ENCODE peak calls at places on chromosomes 2 and 18, in six cellular contexts. One of them, this sample, is unnamed.

GRCh38 chr2:11166476-11166875 is 11.2 kb downstream of the SLC66A3 start:
- DNase-seq in aorta: no peak
- DNase-seq in testis: no peak
- DNase-seq in K562: no peak
- DNase-seq in GM12878: no peak
- DNase-seq in left ventricle myocardium inferior: no peak
- DNase-seq in this sample: no peak

GRCh38 chr2:26100384-26100783 is 66.5 kb downstream of the RAB10 start:
- DNase-seq in aorta: no peak
- DNase-seq in testis: no peak
- DNase-seq in K562: no peak
- DNase-seq in GM12878: no peak
- DNase-seq in left ventricle myocardium inferior: no peak
- DNase-seq in this sample: no peak

GRCh38 chr2:62505649-62506420 is at the start of gene TMEM17:
- DNase-seq in aorta: peak; percentile 97
- DNase-seq in testis: peak; percentile 94
- DNase-seq in K562: peak; percentile 87
- DNase-seq in GM12878: peak; percentile 35
- DNase-seq in left ventricle myocardium inferior: peak; percentile 94
- DNase-seq in this sample: peak; percentile 81

GRCh38 chr2:6352247-6352646 is 513.5 kb downstream of the CMPK2 start:
- DNase-seq in aorta: no peak
- DNase-seq in testis: no peak
- DNase-seq in K562: no peak
- DNase-seq in GM12878: peak; percentile 94
- DNase-seq in left ventricle myocardium inferior: no peak
- DNase-seq in this sample: no peak

GRCh38 chr2:136844546-136844945 is 79.2 kb downstream of the THSD7B start:
- DNase-seq in aorta: no peak
- DNase-seq in testis: no peak
- DNase-seq in K562: no peak
- DNase-seq in GM12878: no peak
- DNase-seq in left ventricle myocardium inferior: no peak
- DNase-seq in this sample: no peak

GRCh38 chr2:186575302-186575701 is 14.6 kb upstream of the ITGAV start:
- DNase-seq in aorta: no peak
- DNase-seq in testis: no peak
- DNase-seq in K562: peak; percentile 77
- DNase-seq in GM12878: no peak
- DNase-seq in left ventricle myocardium inferior: no peak
- DNase-seq in this sample: no peak

GRCh38 chr2:233756429-233757081 is 3.5 kb upstream of the UGT1A1 start:
- DNase-seq in aorta: no peak
- DNase-seq in testis: no peak
- DNase-seq in K562: no peak
- DNase-seq in GM12878: no peak
- DNase-seq in left ventricle myocardium inferior: no peak
- DNase-seq in this sample: no peak

GRCh38 chr2:73035899-73036778 is 35.4 kb downstream of the SFXN5 start:
- DNase-seq in aorta: no peak
- DNase-seq in testis: no peak
- DNase-seq in K562: peak; percentile 28
- DNase-seq in GM12878: no peak
- DNase-seq in left ventricle myocardium inferior: no peak
- DNase-seq in this sample: no peak

GRCh38 chr2:3656762-3657691 is 973 bp upstream of the ALLC start:
- DNase-seq in aorta: no peak
- DNase-seq in testis: peak; percentile 44
- DNase-seq in K562: no peak
- DNase-seq in GM12878: no peak
- DNase-seq in left ventricle myocardium inferior: no peak
- DNase-seq in this sample: no peak

GRCh38 chr2:241568738-241569137 is 10.2 kb downstream of the BOK start:
- DNase-seq in aorta: peak; percentile 13
- DNase-seq in testis: no peak
- DNase-seq in K562: no peak
- DNase-seq in GM12878: no peak
- DNase-seq in left ventricle myocardium inferior: no peak
- DNase-seq in this sample: no peak

GRCh38 chr2:102103992-102104871 is 38.3 kb upstream of the IL1R1 start:
- DNase-seq in aorta: peak; percentile 89
- DNase-seq in testis: peak; percentile 50
- DNase-seq in K562: no peak
- DNase-seq in GM12878: peak; percentile 67
- DNase-seq in left ventricle myocardium inferior: peak; percentile 62
- DNase-seq in this sample: no peak

GRCh38 chr2:28975671-28976070 is 5.4 kb upstream of the TOGARAM2 start:
- DNase-seq in aorta: no peak
- DNase-seq in testis: no peak
- DNase-seq in K562: no peak
- DNase-seq in GM12878: no peak
- DNase-seq in left ventricle myocardium inferior: no peak
- DNase-seq in this sample: no peak

GRCh38 chr2:138081225-138082073 is 117.2 kb downstream of the HNMT start:
- DNase-seq in aorta: no peak
- DNase-seq in testis: no peak
- DNase-seq in K562: no peak
- DNase-seq in GM12878: no peak
- DNase-seq in left ventricle myocardium inferior: no peak
- DNase-seq in this sample: no peak

GRCh38 chr18:47756364-47757016 is 174.0 kb downstream of the SMAD2 start:
- DNase-seq in aorta: no peak
- DNase-seq in testis: peak; percentile 81
- DNase-seq in K562: peak; percentile 51
- DNase-seq in GM12878: no peak
- DNase-seq in left ventricle myocardium inferior: peak; percentile 42
- DNase-seq in this sample: peak; percentile 82

GRCh38 chr2:226179010-226179409 is 620.6 kb downstream of the IRS1 start:
- DNase-seq in aorta: no peak
- DNase-seq in testis: no peak
- DNase-seq in K562: no peak
- DNase-seq in GM12878: no peak
- DNase-seq in left ventricle myocardium inferior: no peak
- DNase-seq in this sample: no peak

GRCh38 chr2:204108301-204108700 is 171.7 kb downstream of the ICOS start:
- DNase-seq in aorta: no peak
- DNase-seq in testis: no peak
- DNase-seq in K562: peak; percentile 62
- DNase-seq in GM12878: no peak
- DNase-seq in left ventricle myocardium inferior: no peak
- DNase-seq in this sample: peak; percentile 58

GRCh38 chr2:16962459-16962858 is 296.8 kb upstream of the CYRIA start:
- DNase-seq in aorta: no peak
- DNase-seq in testis: no peak
- DNase-seq in K562: no peak
- DNase-seq in GM12878: no peak
- DNase-seq in left ventricle myocardium inferior: no peak
- DNase-seq in this sample: no peak

GRCh38 chr18:21063011-21063410 is 48.6 kb downstream of the ROCK1 start:
- DNase-seq in aorta: no peak
- DNase-seq in testis: no peak
- DNase-seq in K562: no peak
- DNase-seq in GM12878: no peak
- DNase-seq in left ventricle myocardium inferior: no peak
- DNase-seq in this sample: no peak

GRCh38 chr2:52686935-52687334 is 1080.7 kb upstream of the CHAC2 start:
- DNase-seq in aorta: no peak
- DNase-seq in testis: no peak
- DNase-seq in K562: no peak
- DNase-seq in GM12878: no peak
- DNase-seq in left ventricle myocardium inferior: no peak
- DNase-seq in this sample: no peak

GRCh38 chr2:230128943-230129342 is 60.2 kb upstream of the SLC16A14 start:
- DNase-seq in aorta: no peak
- DNase-seq in testis: no peak
- DNase-seq in K562: no peak
- DNase-seq in GM12878: no peak
- DNase-seq in left ventricle myocardium inferior: no peak
- DNase-seq in this sample: no peak

GRCh38 chr2:100752628-100753333 is 67.2 kb upstream of the NPAS2 start:
- DNase-seq in aorta: no peak
- DNase-seq in testis: no peak
- DNase-seq in K562: no peak
- DNase-seq in GM12878: no peak
- DNase-seq in left ventricle myocardium inferior: no peak
- DNase-seq in this sample: no peak

GRCh38 chr2:12035029-12035720 is 288.7 kb downstream of the LPIN1 start:
- DNase-seq in aorta: no peak
- DNase-seq in testis: no peak
- DNase-seq in K562: no peak
- DNase-seq in GM12878: no peak
- DNase-seq in left ventricle myocardium inferior: no peak
- DNase-seq in this sample: no peak

GRCh38 chr2:40279001-40279400 is 172.9 kb downstream of the SLC8A1 start:
- DNase-seq in aorta: no peak
- DNase-seq in testis: no peak
- DNase-seq in K562: no peak
- DNase-seq in GM12878: no peak
- DNase-seq in left ventricle myocardium inferior: no peak
- DNase-seq in this sample: no peak

GRCh38 chr2:98543842-98544241 is 64.5 kb downstream of the COA5 start:
- DNase-seq in aorta: no peak
- DNase-seq in testis: no peak
- DNase-seq in K562: no peak
- DNase-seq in GM12878: no peak
- DNase-seq in left ventricle myocardium inferior: no peak
- DNase-seq in this sample: no peak

GRCh38 chr2:25566694-25567093 is 106.7 kb downstream of the DTNB start:
- DNase-seq in aorta: no peak
- DNase-seq in testis: peak; percentile 42
- DNase-seq in K562: no peak
- DNase-seq in GM12878: peak; percentile 75
- DNase-seq in left ventricle myocardium inferior: no peak
- DNase-seq in this sample: no peak

GRCh38 chr2:72204156-72204781 is 56.6 kb upstream of the CYP26B1 start:
- DNase-seq in aorta: no peak
- DNase-seq in testis: no peak
- DNase-seq in K562: no peak
- DNase-seq in GM12878: no peak
- DNase-seq in left ventricle myocardium inferior: no peak
- DNase-seq in this sample: no peak

GRCh38 chr2:9772999-9773904 is 70.0 kb upstream of the TAF1B start:
- DNase-seq in aorta: no peak
- DNase-seq in testis: no peak
- DNase-seq in K562: no peak
- DNase-seq in GM12878: no peak
- DNase-seq in left ventricle myocardium inferior: no peak
- DNase-seq in this sample: no peak

GRCh38 chr2:176088048-176088936 is 4.2 kb upstream of the HOXD13 start:
- DNase-seq in aorta: peak; percentile 89
- DNase-seq in testis: peak; percentile 75
- DNase-seq in K562: peak; percentile 71
- DNase-seq in GM12878: no peak
- DNase-seq in left ventricle myocardium inferior: peak; percentile 53
- DNase-seq in this sample: peak; percentile 80

GRCh38 chr18:21215480-21215879 is 26.6 kb upstream of the GREB1L start:
- DNase-seq in aorta: no peak
- DNase-seq in testis: no peak
- DNase-seq in K562: no peak
- DNase-seq in GM12878: no peak
- DNase-seq in left ventricle myocardium inferior: no peak
- DNase-seq in this sample: peak; percentile 19

GRCh38 chr2:217949448-217949847 is 53.3 kb downstream of the TNS1 start:
- DNase-seq in aorta: no peak
- DNase-seq in testis: no peak
- DNase-seq in K562: no peak
- DNase-seq in GM12878: no peak
- DNase-seq in left ventricle myocardium inferior: no peak
- DNase-seq in this sample: no peak

GRCh38 chr18:32349728-32350395 is 120.8 kb downstream of the GAREM1 start:
- DNase-seq in aorta: no peak
- DNase-seq in testis: peak; percentile 83
- DNase-seq in K562: no peak
- DNase-seq in GM12878: no peak
- DNase-seq in left ventricle myocardium inferior: peak; percentile 30
- DNase-seq in this sample: no peak

GRCh38 chr2:69682525-69682924 is 39.0 kb upstream of the AAK1 start:
- DNase-seq in aorta: no peak
- DNase-seq in testis: no peak
- DNase-seq in K562: no peak
- DNase-seq in GM12878: no peak
- DNase-seq in left ventricle myocardium inferior: no peak
- DNase-seq in this sample: no peak

DNA sequence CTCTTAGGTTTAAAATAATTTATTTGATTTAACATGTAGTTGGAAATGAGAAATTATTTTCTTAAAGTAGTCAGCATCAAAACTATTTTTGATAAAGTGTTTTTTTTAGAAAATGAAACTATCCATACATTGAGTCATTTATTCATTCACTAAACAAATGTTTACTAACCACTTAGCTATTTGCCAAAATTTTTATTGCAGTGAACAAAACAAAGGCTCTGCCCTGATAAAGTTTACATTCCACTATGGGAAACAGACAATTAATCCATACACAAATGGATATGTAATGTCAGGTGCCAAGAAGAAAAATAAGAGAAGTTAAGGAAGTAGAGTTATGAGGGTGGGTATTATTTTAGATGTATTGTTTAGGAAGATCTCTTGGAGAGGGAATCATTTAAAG is 19.1 kb upstream of the CCDC178 start:
- DNase-seq in aorta: no peak
- DNase-seq in testis: no peak
- DNase-seq in K562: no peak
- DNase-seq in GM12878: no peak
- DNase-seq in left ventricle myocardium inferior: no peak
- DNase-seq in this sample: no peak
- H3K4me3 ChIP-seq in aorta: no peak overlapping the region
- H3K4me3 ChIP-seq in testis: no peak overlapping the region
- H3K4me3 ChIP-seq in K562: no peak overlapping the region
- H3K4me3 ChIP-seq in GM12878: no peak overlapping the region
- H3K4me3 ChIP-seq in left ventricle myocardium inferior: no peak overlapping the region
- H3K4me3 ChIP-seq in this sample: no peak overlapping the region

GRCh38 chr18:23569299-23570063 is 16.8 kb downstream of the NPC1 start:
- DNase-seq in aorta: no peak
- DNase-seq in testis: no peak
- DNase-seq in K562: no peak
- DNase-seq in GM12878: no peak
- DNase-seq in left ventricle myocardium inferior: no peak
- DNase-seq in this sample: no peak
- H3K4me1 ChIP-seq in aorta: no peaks in the 10 kb centered on the region
- H3K4me1 ChIP-seq in testis: peaks cover 3% of the 10 kb centered on the region
- H3K4me1 ChIP-seq in K562: no peaks in the 10 kb centered on the region
- H3K4me1 ChIP-seq in GM12878: peaks cover 7% of the 10 kb centered on the region
- H3K4me1 ChIP-seq in left ventricle myocardium inferior: peaks cover 29% of the 10 kb centered on the region
- H3K4me1 ChIP-seq in this sample: no peaks in the 10 kb centered on the region

GRCh38 chr2:227379095-227379494 is at the start of gene TM4SF20:
- DNase-seq in aorta: no peak
- DNase-seq in testis: no peak
- DNase-seq in K562: no peak
- DNase-seq in GM12878: no peak
- DNase-seq in left ventricle myocardium inferior: no peak
- DNase-seq in this sample: no peak
- H3K36me3 ChIP-seq in aorta: no peaks in the 10 kb centered on the region
- H3K36me3 ChIP-seq in testis: no peaks in the 10 kb centered on the region
- H3K36me3 ChIP-seq in K562: no peaks in the 10 kb centered on the region
- H3K36me3 ChIP-seq in GM12878: no peaks in the 10 kb centered on the region
- H3K36me3 ChIP-seq in left ventricle myocardium inferior: no peaks in the 10 kb centered on the region
- H3K36me3 ChIP-seq in this sample: no peaks in the 10 kb centered on the region

GRCh38 chr18:75226956-75227316 is 16.3 kb downstream of the TSHZ1 start:
- DNase-seq in aorta: no peak
- DNase-seq in testis: no peak
- DNase-seq in K562: no peak
- DNase-seq in GM12878: no peak
- DNase-seq in left ventricle myocardium inferior: no peak
- DNase-seq in this sample: no peak
- H3K4me3 ChIP-seq in aorta: peak overlapping the region; percentile 55
- H3K4me3 ChIP-seq in testis: no peak overlapping the region
- H3K4me3 ChIP-seq in K562: no peak overlapping the region
- H3K4me3 ChIP-seq in GM12878: no peak overlapping the region
- H3K4me3 ChIP-seq in left ventricle myocardium inferior: peak overlapping the region; percentile 45
- H3K4me3 ChIP-seq in this sample: no peak overlapping the region